ENCODE peak calls at places on chromosome 6, in five cellular contexts. N is neuronal stem cell, E is H1, Y is H9, S is trophoblast cell. P is an unnamed sample.

GRCh38 chr6:30326446-30327231 is at the start of gene TRIM39:
- DNase-seq in N (peak; percentile 76), E (peak; percentile 89), Y (peak; percentile 85), S (peak; percentile 88), P (peak; percentile 93)

GRCh38 chr6:16338577-16339262 is 100.3 kb downstream of the GMPR start:
- DNase-seq in N (no peak), E (no peak), Y (no peak), S (peak; percentile 98), P (peak; percentile 99)

GRCh38 chr6:69624944-69625343 is 171.9 kb downstream of the LMBRD1 start:
- DNase-seq in N (no peak), E (no peak), Y (no peak), S (peak; percentile 53), P (peak; percentile 38)

GRCh38 chr6:144736763-144737162 is 451.6 kb downstream of the UTRN start:
- DNase-seq in N (no peak), E (no peak), Y (no peak), S (no peak), P (no peak)

GRCh38 chr6:140252099-140252498 is 877.7 kb upstream of the CITED2 start:
- DNase-seq in N (no peak), E (no peak), Y (no peak), S (peak; percentile 17), P (no peak)

GRCh38 chr6:92762414-92763374 is 656.7 kb downstream of the EPHA7 start:
- DNase-seq in N (no peak), E (no peak), Y (no peak), S (no peak), P (peak; percentile 46)

GRCh38 chr6:26521485-26522391 is 16.4 kb upstream of the HMGN4 start:
- DNase-seq in N (peak; percentile 81), E (peak; percentile 87), Y (peak; percentile 87), S (peak; percentile 81), P (peak; percentile 81)

GRCh38 chr6:72616406-72617015 is 5.4 kb upstream of the KCNQ5 start:
- DNase-seq in N (no peak), E (no peak), Y (no peak), S (peak; percentile 62), P (peak; percentile 42)

GRCh38 chr6:24489881-24490280 is 503 bp upstream of the GPLD1 start:
- DNase-seq in N (no peak), E (no peak), Y (no peak), S (no peak), P (peak; percentile 28)

GRCh38 chr6:166202321-166202733 is 34.7 kb upstream of the TBXT start:
- DNase-seq in N (no peak), E (no peak), Y (no peak), S (peak; percentile 4), P (no peak)

GRCh38 chr6:36029464-36029863 is 1.9 kb downstream of the MAPK14 start:
- DNase-seq in N (no peak), E (no peak), Y (no peak), S (peak; percentile 90), P (peak; percentile 79)

GRCh38 chr6:32370510-32370909 is 1.2 kb downstream of the TSBP1 start:
- DNase-seq in N (no peak), E (no peak), Y (no peak), S (no peak), P (peak; percentile 35)

GRCh38 chr6:14756370-14756769 is 489.5 kb upstream of the JARID2 start:
- DNase-seq in N (no peak), E (no peak), Y (no peak), S (no peak), P (no peak)

GRCh38 chr6:148758492-148758891 is 11.7 kb downstream of the UST start:
- DNase-seq in N (no peak), E (no peak), Y (no peak), S (peak; percentile 37), P (no peak)

GRCh38 chr6:120010075-120010474 is 660.5 kb upstream of the MAN1A1 start:
- DNase-seq in N (no peak), E (no peak), Y (no peak), S (no peak), P (no peak)

GRCh38 chr6:15551798-15552197 is 111.0 kb downstream of the DTNBP1 start:
- DNase-seq in N (peak; percentile 31), E (no peak), Y (no peak), S (no peak), P (peak; percentile 81)

GRCh38 chr6:22681761-22682160 is 112.4 kb downstream of the HDGFL1 start:
- DNase-seq in N (no peak), E (no peak), Y (no peak), S (no peak), P (no peak)

GRCh38 chr6:133890941-133891813 is 2.3 kb downstream of the TCF21 start:
- DNase-seq in N (peak; percentile 42), E (peak; percentile 72), Y (peak; percentile 77), S (no peak), P (peak; percentile 66)

GRCh38 chr6:15936503-15936902 is 192.4 kb upstream of the MYLIP start:
- DNase-seq in N (no peak), E (no peak), Y (no peak), S (no peak), P (no peak)

GRCh38 chr6:10511477-10511876 is 9.7 kb upstream of the GCNT2 start:
- DNase-seq in N (no peak), E (no peak), Y (no peak), S (peak; percentile 38), P (peak; percentile 34)

GRCh38 chr6:170553686-170554085 is 483 bp upstream of the TBP start:
- DNase-seq in N (no peak), E (no peak), Y (no peak), S (peak; percentile 66), P (peak; percentile 85)

GRCh38 chr6:15663057-15663638 is 320 bp upstream of the DTNBP1 start:
- DNase-seq in N (no peak), E (no peak), Y (no peak), S (peak; percentile 89), P (peak; percentile 74)

GRCh38 chr6:85421963-85422362 is 27.9 kb upstream of the NT5E start:
- DNase-seq in N (no peak), E (no peak), Y (no peak), S (peak; percentile 96), P (no peak)

GRCh38 chr6:75493400-75494064 is at the start of gene FILIP1:
- DNase-seq in N (no peak), E (no peak), Y (no peak), S (no peak), P (peak; percentile 79)

GRCh38 chr6:20712011-20712410 is 177.8 kb downstream of the CDKAL1 start:
- DNase-seq in N (no peak), E (no peak), Y (no peak), S (no peak), P (peak; percentile 37)

GRCh38 chr6:50905297-50905696 is 86.6 kb downstream of the TFAP2B start:
- DNase-seq in N (no peak), E (no peak), Y (no peak), S (peak; percentile 24), P (no peak)

GRCh38 chr6:35177586-35177985 is 36.2 kb upstream of the SCUBE3 start:
- DNase-seq in N (no peak), E (no peak), Y (no peak), S (peak; percentile 46), P (no peak)

GRCh38 chr6:38580030-38580429 is 59.7 kb downstream of the BTBD9 start:
- DNase-seq in N (no peak), E (no peak), Y (no peak), S (no peak), P (no peak)

GRCh38 chr6:43833996-43834390 is 64.0 kb downstream of the VEGFA start:
- DNase-seq in N (no peak), E (no peak), Y (no peak), S (no peak), P (no peak)

GRCh38 chr6:43831211-43831610 is 61.2 kb downstream of the VEGFA start:
- DNase-seq in N (no peak), E (no peak), Y (no peak), S (no peak), P (no peak)

GRCh38 chr6:43834528-43835145 is 64.6 kb downstream of the VEGFA start:
- DNase-seq in N (peak; percentile 74), E (no peak), Y (no peak), S (no peak), P (no peak)

GRCh38 chr6:43835872-43836419 is 65.9 kb downstream of the VEGFA start:
- DNase-seq in N (no peak), E (no peak), Y (no peak), S (no peak), P (peak; percentile 53)

DNA sequence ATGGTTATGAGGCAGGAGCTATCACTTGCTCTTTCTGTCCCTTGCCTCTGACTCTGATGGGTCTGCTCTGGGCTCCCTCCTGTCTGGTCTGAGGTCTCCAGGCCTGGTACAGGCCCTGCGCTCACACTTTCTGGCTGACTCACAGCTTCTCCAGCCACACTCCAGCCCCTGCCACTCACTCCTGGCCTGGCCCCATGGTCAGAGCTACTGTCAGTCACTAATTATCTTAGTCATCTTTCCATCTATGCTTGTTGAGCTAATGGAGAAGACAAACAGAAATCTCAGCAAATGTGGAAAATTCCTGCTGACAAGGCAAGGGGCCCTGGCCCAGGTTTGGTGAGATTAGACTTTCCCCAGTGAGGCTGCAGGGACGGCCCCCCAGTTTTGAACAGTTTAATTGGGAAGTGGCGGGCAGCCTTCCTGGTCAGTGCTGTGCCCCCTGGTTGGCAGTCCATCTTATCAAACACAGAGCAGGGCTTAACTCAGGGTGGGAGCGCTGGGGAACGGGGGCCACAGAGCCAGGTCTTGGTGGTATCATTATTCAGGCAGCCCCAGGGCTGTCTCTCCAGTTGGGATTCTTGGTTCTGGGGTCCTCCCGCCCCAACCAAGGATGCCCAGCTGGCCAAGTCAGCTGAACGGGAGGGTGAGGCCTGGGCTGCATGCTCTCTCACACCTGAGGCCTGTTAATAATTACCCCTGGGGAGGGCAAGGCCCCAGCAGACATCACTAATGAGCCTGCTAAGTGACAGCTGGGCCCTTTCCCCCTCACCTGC is 63.4 kb downstream of the VEGFA start:
- DNase-seq in N (no peak), E (no peak), Y (no peak), S (no peak), P (peak; percentile 74)
- H2AFZ ChIP-seq in N (no peak overlapping the region), E (no peak overlapping the region), Y (no peak overlapping the region), S (no peak overlapping the region), P (no peak overlapping the region)

DNA sequence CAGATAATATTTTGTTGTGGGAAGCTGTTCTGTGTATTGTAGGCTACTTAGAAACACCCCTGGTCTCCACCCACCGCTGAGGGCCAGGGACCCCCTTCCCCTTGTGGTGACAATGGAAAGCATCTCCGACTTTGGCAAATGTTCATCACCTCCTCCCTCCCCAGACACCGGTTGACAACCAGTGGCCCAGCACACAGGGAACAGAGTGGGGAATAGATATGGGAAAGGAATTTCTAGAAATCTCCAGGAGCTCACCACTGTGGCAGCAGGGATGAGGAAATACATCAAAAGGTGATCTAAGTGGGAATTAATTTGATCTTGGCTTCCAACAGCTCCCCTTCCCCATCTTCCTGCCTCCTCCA is 257.3 kb upstream of the FOXQ1 start:
- DNase-seq in N (no peak), E (no peak), Y (no peak), S (no peak), P (no peak)
- H2BK12ac ChIP-seq in N (no peak overlapping the region), E (no peak overlapping the region), Y (no peak overlapping the region), S (no peak overlapping the region), P (no peak overlapping the region)

GRCh38 chr6:2976060-2976459 is 4.7 kb upstream of the SERPINB6 start:
- DNase-seq in N (no peak), E (no peak), Y (no peak), S (no peak), P (no peak)
- H2AFZ ChIP-seq in N (no peak overlapping the region), E (no peak overlapping the region), Y (no peak overlapping the region), S (no peak overlapping the region), P (no peak overlapping the region)

DNA sequence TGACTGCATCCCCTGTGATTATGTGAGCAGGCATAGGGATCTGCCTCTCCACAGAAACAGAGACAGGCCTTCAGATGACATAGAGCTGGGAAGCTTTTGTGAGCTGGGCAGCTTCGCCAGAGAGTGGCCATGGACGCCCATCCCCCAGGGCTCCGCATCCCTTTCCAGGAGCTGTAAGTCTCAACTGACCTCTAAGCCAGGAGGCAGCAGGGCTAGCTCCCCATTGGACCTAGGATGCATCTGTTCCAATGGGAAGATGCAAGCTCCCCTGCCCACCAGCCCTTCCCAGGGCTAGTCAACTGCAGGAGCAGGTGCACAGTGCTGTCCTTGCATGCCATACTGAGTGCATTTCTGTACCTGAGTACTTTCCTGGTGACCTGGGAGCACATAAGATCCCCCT is 663.6 kb downstream of the RNF144B start:
- DNase-seq in N (no peak), E (no peak), Y (no peak), S (no peak), P (no peak)
- H2BK12ac ChIP-seq in N (no peak overlapping the region), E (no peak overlapping the region), Y (no peak overlapping the region), S (no peak overlapping the region), P (no peak overlapping the region)

P was measured in mesenchymal stem cell.